ENCODE peak calls at places on chromosomes 13 and 19, in seven cellular contexts. One of them, this sample, is unnamed.

GRCh38 chr13:30442854-30443379 is 20.6 kb downstream of the UBE2L5 start:
- DNase-seq in prostate gland: no peak
- DNase-seq in GM12878: peak
- DNase-seq in adrenal gland: no peak
- DNase-seq in IMR-90: no peak
- DNase-seq in tibial nerve: no peak
- DNase-seq in ovary: no peak
- DNase-seq in this sample: no peak

GRCh38 chr19:28961772-28962500 is 251.0 kb downstream of the UQCRFS1 start:
- DNase-seq in IMR-90: peak
- DNase-seq in GM12878: no peak
- DNase-seq in adrenal gland: no peak
- DNase-seq in ovary: no peak
- DNase-seq in tibial nerve: no peak
- DNase-seq in prostate gland: no peak
- DNase-seq in this sample: no peak

GRCh38 chr19:54114340-54114826 is 1.1 kb downstream of the TFPT start:
- DNase-seq in GM12878: no peak
- DNase-seq in adrenal gland: no peak
- DNase-seq in ovary: no peak
- DNase-seq in tibial nerve: no peak
- DNase-seq in IMR-90: peak
- DNase-seq in prostate gland: peak
- DNase-seq in this sample: no peak

GRCh38 chr19:5213667-5214066 is 126.9 kb downstream of the PTPRS start:
- DNase-seq in adrenal gland: no peak
- DNase-seq in IMR-90: no peak
- DNase-seq in prostate gland: no peak
- DNase-seq in ovary: no peak
- DNase-seq in GM12878: no peak
- DNase-seq in tibial nerve: no peak
- DNase-seq in this sample: no peak

GRCh38 chr13:48585456-48585840 is 52.6 kb upstream of the RCBTB2 start:
- DNase-seq in ovary: no peak
- DNase-seq in prostate gland: peak
- DNase-seq in tibial nerve: no peak
- DNase-seq in IMR-90: no peak
- DNase-seq in GM12878: no peak
- DNase-seq in adrenal gland: no peak
- DNase-seq in this sample: no peak

GRCh38 chr13:100694722-100695644 is 20.4 kb upstream of the TMTC4 start:
- DNase-seq in prostate gland: no peak
- DNase-seq in GM12878: no peak
- DNase-seq in ovary: no peak
- DNase-seq in adrenal gland: peak
- DNase-seq in tibial nerve: no peak
- DNase-seq in IMR-90: peak
- DNase-seq in this sample: no peak

GRCh38 chr19:18733196-18733647 is 49.7 kb downstream of the CRTC1 start:
- DNase-seq in tibial nerve: no peak
- DNase-seq in GM12878: no peak
- DNase-seq in ovary: peak
- DNase-seq in prostate gland: no peak
- DNase-seq in IMR-90: peak
- DNase-seq in adrenal gland: no peak
- DNase-seq in this sample: no peak

GRCh38 chr19:49814010-49814409 is 918 bp upstream of the FUZ start:
- DNase-seq in GM12878: no peak
- DNase-seq in tibial nerve: no peak
- DNase-seq in ovary: no peak
- DNase-seq in adrenal gland: no peak
- DNase-seq in IMR-90: no peak
- DNase-seq in prostate gland: no peak
- DNase-seq in this sample: no peak

GRCh38 chr19:7970716-7971448 is 27.4 kb upstream of the TIMM44 start:
- DNase-seq in IMR-90: peak
- DNase-seq in tibial nerve: no peak
- DNase-seq in ovary: no peak
- DNase-seq in adrenal gland: no peak
- DNase-seq in GM12878: no peak
- DNase-seq in prostate gland: no peak
- DNase-seq in this sample: no peak

GRCh38 chr19:11420429-11420893 is 1.3 kb upstream of the RGL3 start:
- DNase-seq in tibial nerve: no peak
- DNase-seq in IMR-90: no peak
- DNase-seq in adrenal gland: peak
- DNase-seq in ovary: peak
- DNase-seq in GM12878: no peak
- DNase-seq in prostate gland: no peak
- DNase-seq in this sample: no peak

GRCh38 chr19:45357445-45357783 is 13.0 kb downstream of the ERCC2 start:
- DNase-seq in prostate gland: no peak
- DNase-seq in ovary: no peak
- DNase-seq in IMR-90: no peak
- DNase-seq in adrenal gland: no peak
- DNase-seq in GM12878: no peak
- DNase-seq in tibial nerve: no peak
- DNase-seq in this sample: no peak

GRCh38 chr13:112808377-112809140 is 118.7 kb downstream of the ATP11A start:
- DNase-seq in adrenal gland: peak
- DNase-seq in GM12878: no peak
- DNase-seq in tibial nerve: no peak
- DNase-seq in IMR-90: no peak
- DNase-seq in prostate gland: no peak
- DNase-seq in ovary: no peak
- DNase-seq in this sample: no peak

GRCh38 chr13:33556828-33557227 is 261.1 kb upstream of the RFC3 start:
- DNase-seq in ovary: no peak
- DNase-seq in adrenal gland: no peak
- DNase-seq in prostate gland: no peak
- DNase-seq in tibial nerve: no peak
- DNase-seq in IMR-90: no peak
- DNase-seq in GM12878: no peak
- DNase-seq in this sample: no peak

GRCh38 chr13:44292545-44292944 is 81.1 kb upstream of the SERP2 start:
- DNase-seq in IMR-90: no peak
- DNase-seq in ovary: no peak
- DNase-seq in tibial nerve: no peak
- DNase-seq in GM12878: no peak
- DNase-seq in prostate gland: no peak
- DNase-seq in adrenal gland: no peak
- DNase-seq in this sample: no peak

GRCh38 chr19:11652492-11652891 is 55.2 kb downstream of the ZNF627 start:
- DNase-seq in IMR-90: no peak
- DNase-seq in ovary: no peak
- DNase-seq in GM12878: no peak
- DNase-seq in adrenal gland: no peak
- DNase-seq in prostate gland: no peak
- DNase-seq in tibial nerve: no peak
- DNase-seq in this sample: no peak

GRCh38 chr19:7637374-7638256 is 705 bp downstream of the STXBP2 start:
- DNase-seq in tibial nerve: no peak
- DNase-seq in prostate gland: peak
- DNase-seq in adrenal gland: no peak
- DNase-seq in ovary: no peak
- DNase-seq in IMR-90: no peak
- DNase-seq in GM12878: no peak
- DNase-seq in this sample: no peak

GRCh38 chr13:73303858-73304257 is 245.1 kb downstream of the KLF5 start:
- DNase-seq in tibial nerve: no peak
- DNase-seq in adrenal gland: no peak
- DNase-seq in GM12878: no peak
- DNase-seq in ovary: no peak
- DNase-seq in IMR-90: peak
- DNase-seq in prostate gland: no peak
- DNase-seq in this sample: no peak

GRCh38 chr13:56909896-56910600 is 230.7 kb upstream of the PRR20A start:
- DNase-seq in adrenal gland: no peak
- DNase-seq in GM12878: no peak
- DNase-seq in ovary: no peak
- DNase-seq in prostate gland: no peak
- DNase-seq in tibial nerve: no peak
- DNase-seq in IMR-90: no peak
- DNase-seq in this sample: no peak

DNA sequence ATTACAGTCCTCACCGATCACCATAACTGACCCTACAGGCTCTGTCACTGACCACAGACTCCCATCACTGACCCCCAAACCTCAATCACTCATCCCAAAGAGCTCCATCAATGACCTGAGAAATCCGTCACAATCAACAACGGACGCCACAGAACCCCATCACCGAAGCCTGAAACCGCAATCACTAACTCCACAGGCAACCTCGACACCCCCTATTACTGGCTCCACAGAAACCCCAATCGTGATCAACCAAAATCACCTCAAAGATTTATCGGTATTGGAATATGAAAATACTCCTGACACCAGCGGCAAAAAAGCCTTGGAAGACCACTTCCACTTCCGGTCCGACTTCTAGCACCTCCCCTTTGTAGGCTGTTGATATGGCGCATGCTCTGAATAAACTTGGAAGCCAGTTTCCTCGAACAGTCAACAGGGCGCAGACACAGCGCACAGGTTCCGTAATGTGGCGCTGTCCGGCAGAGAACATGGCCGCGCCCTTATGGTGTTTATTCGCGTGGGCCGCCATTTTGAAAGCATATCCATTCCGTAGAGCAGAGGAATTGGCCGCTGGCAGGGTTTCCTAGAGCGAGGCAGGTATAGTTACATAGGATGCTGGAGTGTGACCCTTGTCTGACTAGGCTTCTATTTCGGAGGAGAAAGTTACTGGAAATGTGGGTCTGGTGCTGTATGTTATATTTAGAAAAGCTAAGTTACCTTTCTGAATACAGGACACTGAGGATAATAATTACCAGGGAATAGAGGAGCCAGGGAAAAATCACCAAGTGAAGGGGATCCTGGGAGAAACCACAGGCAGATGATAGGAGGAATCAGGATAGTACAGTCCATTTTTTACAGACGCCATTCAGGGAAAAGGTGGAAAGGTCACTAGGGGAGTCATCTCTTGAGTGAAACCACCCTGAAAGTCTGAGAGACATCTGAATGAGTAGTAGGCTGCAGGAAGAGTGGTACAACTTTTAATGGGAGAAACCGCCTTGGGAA is at the start of gene ZNF585A:
- DNase-seq in adrenal gland: peak
- DNase-seq in prostate gland: peak
- DNase-seq in IMR-90: peak
- DNase-seq in GM12878: peak
- DNase-seq in tibial nerve: peak
- DNase-seq in ovary: peak
- DNase-seq in this sample: peak
- TF ChIP-seq CTCF in adrenal gland: peak
- TF ChIP-seq CTCF in prostate gland: peak
- TF ChIP-seq CTCF in IMR-90: peak
- TF ChIP-seq CTCF in GM12878: no peak
- TF ChIP-seq CTCF in tibial nerve: peak
- TF ChIP-seq CTCF in ovary: no peak
- TF ChIP-seq CTCF in this sample: no peak

DNA sequence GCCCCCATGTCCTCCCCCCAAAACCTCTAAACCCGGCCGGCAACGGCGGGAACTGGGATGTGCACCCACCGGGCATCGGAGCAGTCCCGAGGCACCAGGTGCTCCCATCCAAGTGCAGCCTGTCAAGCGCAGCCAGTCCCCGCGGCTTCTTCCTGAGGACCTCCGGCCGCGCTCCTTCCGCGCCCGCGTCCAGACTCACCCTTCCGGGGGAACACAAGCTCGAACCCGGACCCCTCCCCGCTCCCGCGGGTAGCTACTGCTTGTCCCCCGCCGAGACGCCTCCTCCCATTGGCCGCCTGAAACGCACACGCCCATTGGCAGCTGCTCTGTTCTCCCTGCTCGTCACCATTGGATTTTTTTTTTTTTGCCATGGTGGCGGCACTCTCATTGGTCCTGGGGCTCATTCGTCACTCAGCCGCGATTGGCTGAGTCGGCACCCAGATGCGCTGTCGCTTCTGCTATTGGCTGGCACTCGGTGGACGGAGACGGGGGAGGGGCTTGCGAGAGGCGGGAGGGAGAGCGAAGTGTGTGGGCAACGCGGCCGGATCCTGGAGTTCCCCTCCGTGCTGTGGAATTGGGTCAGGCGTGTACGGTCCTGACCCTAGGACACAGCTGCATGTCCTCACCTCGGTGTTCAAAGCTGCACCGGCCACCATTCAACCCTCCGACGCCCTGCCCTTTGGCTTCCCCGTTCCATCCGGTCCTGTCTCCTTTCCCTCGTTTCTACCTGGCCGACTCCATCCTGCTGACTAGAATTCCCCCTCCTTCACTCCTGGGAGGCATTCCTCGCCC is at the start of gene TYK2:
- DNase-seq in prostate gland: peak
- DNase-seq in adrenal gland: peak
- DNase-seq in ovary: peak
- DNase-seq in tibial nerve: peak
- DNase-seq in GM12878: peak
- DNase-seq in IMR-90: peak
- DNase-seq in this sample: peak
- TF ChIP-seq POLR2A in prostate gland: peak
- TF ChIP-seq POLR2A in adrenal gland: peak
- TF ChIP-seq POLR2A in ovary: peak
- TF ChIP-seq POLR2A in tibial nerve: no peak
- TF ChIP-seq POLR2A in GM12878: peak
- TF ChIP-seq POLR2A in IMR-90: no peak
- TF ChIP-seq POLR2A in this sample: peak

DNA sequence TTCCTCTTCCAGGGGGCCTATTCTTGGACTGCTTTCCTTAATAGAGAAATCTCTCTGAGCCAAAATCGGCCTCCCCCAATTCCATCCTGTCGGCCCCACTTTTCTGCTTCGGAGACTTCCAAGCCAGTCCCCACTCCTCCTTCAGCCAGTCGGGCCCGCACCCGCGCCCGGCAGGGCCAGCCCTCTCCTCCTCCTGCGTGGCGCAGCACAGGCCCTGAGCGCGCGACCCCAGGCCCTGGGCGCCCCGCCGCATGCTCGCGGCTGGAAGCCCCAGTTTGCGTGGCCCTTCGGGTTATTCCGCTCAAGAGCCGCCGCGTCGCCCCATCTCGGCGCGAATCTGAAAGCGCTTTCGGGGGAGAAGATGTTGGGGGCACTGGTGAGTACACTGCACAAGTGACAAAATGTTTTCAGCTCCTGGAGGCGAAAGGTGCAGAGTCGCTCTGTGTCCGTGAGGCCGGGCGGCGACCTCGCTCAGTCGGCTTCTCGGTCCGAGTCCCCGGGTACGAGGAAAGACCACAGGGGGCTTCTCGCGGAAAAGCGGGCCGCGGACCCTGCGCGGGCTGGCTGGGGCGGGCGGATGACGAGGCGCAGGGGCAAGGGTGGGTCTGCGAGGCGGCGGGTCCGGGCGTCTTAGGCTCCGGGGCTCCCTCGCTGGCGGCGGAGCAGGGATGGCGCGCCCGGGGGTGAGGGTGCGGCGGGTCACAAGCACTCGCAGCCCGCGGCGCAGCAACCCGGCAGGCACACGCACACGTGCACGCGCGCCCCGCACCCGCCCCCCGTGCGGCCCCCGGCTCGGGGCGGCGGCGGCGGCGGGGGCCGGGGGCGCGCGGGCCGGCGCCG is at the start of gene IL17D:
- DNase-seq in prostate gland: no peak
- DNase-seq in GM12878: no peak
- DNase-seq in tibial nerve: no peak
- DNase-seq in IMR-90: no peak
- DNase-seq in ovary: peak
- DNase-seq in adrenal gland: no peak
- DNase-seq in this sample: no peak
- TF ChIP-seq CTCF in prostate gland: no peak
- TF ChIP-seq CTCF in GM12878: no peak
- TF ChIP-seq CTCF in tibial nerve: no peak
- TF ChIP-seq CTCF in IMR-90: no peak
- TF ChIP-seq CTCF in ovary: no peak
- TF ChIP-seq CTCF in adrenal gland: peak
- TF ChIP-seq CTCF in this sample: no peak

GRCh38 chr19:814108-815078 is 7.4 kb downstream of the PLPPR3 start:
- DNase-seq in ovary: no peak
- DNase-seq in prostate gland: no peak
- DNase-seq in tibial nerve: no peak
- DNase-seq in GM12878: no peak
- DNase-seq in adrenal gland: no peak
- DNase-seq in IMR-90: no peak
- DNase-seq in this sample: no peak
- TF ChIP-seq POLR2A in ovary: no peak
- TF ChIP-seq POLR2A in prostate gland: no peak
- TF ChIP-seq POLR2A in tibial nerve: no peak
- TF ChIP-seq POLR2A in GM12878: peak
- TF ChIP-seq POLR2A in adrenal gland: no peak
- TF ChIP-seq POLR2A in IMR-90: no peak
- TF ChIP-seq POLR2A in this sample: no peak